ENCODE peak calls at places on chromosome 13, in eight cellular contexts. I, Y, W, F, U, J, K and G are unnamed samples.

GRCh38 chr13:110716235-110716505 is 2.7 kb downstream of the ING1 start:
- DNase-seq in I (no peak), Y (no peak), W (no peak), F (peak), U (no peak), J (peak), K (peak), G (peak)

GRCh38 chr13:35549481-35549880 is 73.0 kb upstream of the MAB21L1 start:
- DNase-seq in I (peak), Y (no peak), W (no peak), F (no peak), U (no peak), J (no peak), K (no peak), G (no peak)

GRCh38 chr13:110308377-110309158 is 1.5 kb downstream of the COL4A2 start:
- DNase-seq in I (peak), Y (no peak), W (no peak), F (peak), U (no peak), J (peak), K (no peak), G (no peak)

GRCh38 chr13:27728271-27728670 is 64.0 kb upstream of the GSX1 start:
- DNase-seq in I (no peak), Y (no peak), W (no peak), F (no peak), U (no peak), J (no peak), K (no peak), G (no peak)

GRCh38 chr13:51620165-51620983 is 36.1 kb downstream of the WDFY2 start:
- DNase-seq in I (no peak), Y (no peak), W (peak), F (no peak), U (no peak), J (no peak), K (peak), G (no peak)

GRCh38 chr13:74675185-74675584 is 541.0 kb upstream of the KLF12 start:
- DNase-seq in I (peak), Y (no peak), W (no peak), F (no peak), U (no peak), J (no peak), K (no peak), G (no peak)

GRCh38 chr13:46071590-46072249 is 19.2 kb upstream of the ZC3H13 start:
- DNase-seq in I (no peak), Y (no peak), W (no peak), F (no peak), U (no peak), J (no peak), K (no peak), G (no peak)

GRCh38 chr13:48621056-48621455 is 32.7 kb upstream of the CYSLTR2 start:
- DNase-seq in I (no peak), Y (no peak), W (no peak), F (no peak), U (no peak), J (no peak), K (no peak), G (no peak)

GRCh38 chr13:53136554-53136953 is 107.9 kb downstream of the OLFM4 start:
- DNase-seq in I (no peak), Y (no peak), W (no peak), F (no peak), U (no peak), J (no peak), K (no peak), G (no peak)

GRCh38 chr13:108463365-108463764 is 166.0 kb upstream of the MYO16 start:
- DNase-seq in I (peak), Y (no peak), W (no peak), F (no peak), U (no peak), J (no peak), K (no peak), G (no peak)

GRCh38 chr13:106617561-106617960 is 49.6 kb upstream of the ARGLU1 start:
- DNase-seq in I (peak), Y (no peak), W (no peak), F (no peak), U (no peak), J (no peak), K (no peak), G (no peak)

GRCh38 chr13:108947551-108948030 is 318.2 kb downstream of the MYO16 start:
- DNase-seq in I (peak), Y (peak), W (no peak), F (no peak), U (no peak), J (peak), K (peak), G (no peak)

GRCh38 chr13:100528353-100528752 is 60.2 kb downstream of the GGACT start:
- DNase-seq in I (no peak), Y (no peak), W (no peak), F (no peak), U (no peak), J (no peak), K (no peak), G (no peak)

GRCh38 chr13:41004875-41005693 is 14.0 kb downstream of the ELF1 start:
- DNase-seq in I (no peak), Y (no peak), W (no peak), F (no peak), U (no peak), J (no peak), K (no peak), G (no peak)

GRCh38 chr13:73825143-73825542 is 309.1 kb downstream of the KLF12 start:
- DNase-seq in I (no peak), Y (no peak), W (no peak), F (no peak), U (no peak), J (no peak), K (no peak), G (no peak)

GRCh38 chr13:113545455-113545930 is 39.1 kb upstream of the TFDP1 start:
- DNase-seq in I (no peak), Y (no peak), W (no peak), F (no peak), U (no peak), J (no peak), K (no peak), G (peak)

GRCh38 chr13:23202383-23202782 is 21.6 kb downstream of the SGCG start:
- DNase-seq in I (no peak), Y (no peak), W (no peak), F (no peak), U (no peak), J (no peak), K (no peak), G (no peak)

GRCh38 chr13:71661921-71662320 is 205.1 kb downstream of the DACH1 start:
- DNase-seq in I (peak), Y (no peak), W (no peak), F (no peak), U (no peak), J (no peak), K (no peak), G (no peak)

GRCh38 chr13:53052675-53053074 is 24.1 kb downstream of the OLFM4 start:
- DNase-seq in I (no peak), Y (peak), W (no peak), F (no peak), U (no peak), J (no peak), K (no peak), G (no peak)

GRCh38 chr13:73984949-73985691 is 149.1 kb downstream of the KLF12 start:
- DNase-seq in I (no peak), Y (no peak), W (no peak), F (peak), U (no peak), J (no peak), K (no peak), G (no peak)

GRCh38 chr13:92849381-92849780 is 377.2 kb upstream of the GPC6 start:
- DNase-seq in I (no peak), Y (no peak), W (no peak), F (no peak), U (no peak), J (no peak), K (no peak), G (no peak)

GRCh38 chr13:51158365-51158764 is 47.3 kb upstream of the C13orf42 start:
- DNase-seq in I (no peak), Y (no peak), W (no peak), F (no peak), U (no peak), J (no peak), K (no peak), G (no peak)

GRCh38 chr13:47459512-47459911 is 541.6 kb downstream of the SUCLA2 start:
- DNase-seq in I (no peak), Y (no peak), W (no peak), F (peak), U (no peak), J (no peak), K (no peak), G (no peak)
- TF ChIP-seq CTCF in I (peak), Y (no peak), W (peak), F (peak), U (no peak), J (no peak), K (no peak), G (no peak)

DNA sequence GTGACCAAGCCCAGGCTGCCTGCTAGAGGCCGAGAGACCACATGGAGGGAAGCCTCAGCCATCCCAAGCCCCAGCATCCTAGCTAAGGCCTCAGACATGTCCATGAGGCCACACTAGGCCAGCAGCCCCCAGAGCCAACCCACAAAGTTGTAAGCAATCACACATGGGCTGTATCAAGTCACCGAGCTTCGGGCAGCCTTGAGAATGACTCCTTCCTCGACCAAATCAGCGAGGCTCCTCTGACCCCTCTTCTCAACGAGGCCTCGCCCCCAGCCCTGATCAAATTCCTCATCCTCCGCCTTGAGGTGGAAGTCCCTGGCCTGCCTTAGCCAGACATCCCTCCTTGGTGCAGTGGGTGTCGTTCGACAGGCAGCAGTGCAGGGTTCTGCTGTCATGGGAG is 1.9 kb upstream of the SPACA7 start:
- DNase-seq in I (no peak), Y (no peak), W (no peak), F (no peak), U (no peak), J (no peak), K (no peak), G (no peak)
- H3K27ac ChIP-seq in I (no peak), Y (no peak), W (no peak), F (no peak), U (no peak), J (no peak), K (no peak), G (no peak)

GRCh38 chr13:75760182-75760981 is 124.3 kb downstream of the LMO7 start:
- DNase-seq in I (peak), Y (peak), W (no peak), F (peak), U (no peak), J (no peak), K (no peak), G (no peak)
- H3K4me3 ChIP-seq in I (no peak), Y (peak), W (peak), F (peak), U (peak), J (peak), K (peak), G (peak)

GRCh38 chr13:43085545-43085944 is 62.2 kb downstream of the DNAJC15 start:
- DNase-seq in I (peak), Y (no peak), W (no peak), F (peak), U (no peak), J (no peak), K (no peak), G (no peak)
- TF ChIP-seq CTCF in I (peak), Y (peak), W (peak), F (peak), U (peak), J (peak), K (peak), G (peak)

DNA sequence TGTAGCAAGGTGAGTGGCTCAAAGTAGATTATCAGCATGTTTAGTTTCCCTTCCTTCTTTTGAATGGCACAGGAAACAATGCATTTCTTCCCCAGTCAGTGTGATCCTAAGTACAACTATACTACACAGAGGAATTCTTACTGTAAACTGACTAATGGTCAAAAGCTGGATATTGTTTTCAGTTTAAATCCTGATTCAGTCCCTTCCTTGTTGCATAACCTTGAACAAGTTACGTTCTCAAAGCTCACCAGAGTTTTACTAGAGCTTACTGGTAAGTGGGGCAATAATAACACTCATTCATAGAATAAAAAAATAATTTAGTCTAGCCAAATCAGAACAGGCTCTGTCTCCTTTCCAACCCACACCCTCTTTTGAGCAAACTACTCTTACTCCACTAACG is 180.1 kb downstream of the POSTN start:
- DNase-seq in I (no peak), Y (no peak), W (no peak), F (no peak), U (no peak), J (no peak), K (no peak), G (no peak)
- H3K27ac ChIP-seq in I (no peak), Y (no peak), W (no peak), F (no peak), U (no peak), J (no peak), K (no peak), G (no peak)